ENCODE peak calls at places on chromosomes 13 and 19, in seven cellular contexts. C is HFF-Myc, P is endodermal cell, M is uterus, I is cardiac fibroblast, O is Caco-2, T is esophagus squamous epithelium. B is an unnamed sample.

GRCh38 chr19:46493236-46494114 is 2.2 kb downstream of the PNMA8B start:
- DNase-seq in C (no peak), I (no peak), M (peak; percentile 50), O (no peak), T (no peak), P (peak; percentile 82), B (no peak)

GRCh38 chr13:50677687-50678463 is 165.6 kb downstream of the DLEU7 start:
- DNase-seq in P (no peak), O (no peak), M (no peak), C (no peak), T (no peak), I (peak; percentile 20), B (no peak)

GRCh38 chr19:29667941-29668340 is 2.7 kb downstream of the PLEKHF1 start:
- DNase-seq in T (no peak), P (no peak), O (no peak), M (no peak), I (no peak), C (no peak), B (no peak)

GRCh38 chr13:31775686-31776085 is 36.4 kb downstream of the RXFP2 start:
- DNase-seq in M (peak; percentile 43), O (no peak), C (no peak), P (no peak), I (peak; percentile 87), T (no peak), B (no peak)

GRCh38 chr13:100630564-100630963 is 42.0 kb upstream of the GGACT start:
- DNase-seq in M (no peak), P (no peak), T (no peak), O (no peak), I (no peak), C (no peak), B (no peak)

GRCh38 chr13:28273919-28274318 is 135.6 kb downstream of the PAN3 start:
- DNase-seq in C (no peak), O (peak; percentile 5), P (peak; percentile 64), M (no peak), T (no peak), I (peak; percentile 3), B (no peak)

GRCh38 chr19:6379744-6380143 is 4.0 kb upstream of the PSPN start:
- DNase-seq in P (no peak), I (no peak), T (no peak), M (no peak), C (no peak), O (no peak), B (no peak)

GRCh38 chr19:18634612-18635290 is 2.1 kb upstream of the KLHL26 start:
- DNase-seq in I (peak; percentile 37), M (no peak), C (peak; percentile 71), O (no peak), P (no peak), T (no peak), B (no peak)

GRCh38 chr19:31232871-31233270 is 116.4 kb downstream of the TSHZ3 start:
- DNase-seq in C (peak; percentile 74), I (peak; percentile 89), T (no peak), M (no peak), O (no peak), P (no peak), B (no peak)

GRCh38 chr19:11225172-11225571 is 14.2 kb upstream of the ANGPTL8 start:
- DNase-seq in T (no peak), C (no peak), I (no peak), P (no peak), O (no peak), M (no peak), B (no peak)

GRCh38 chr13:60467098-60467497 is 70.1 kb downstream of the TDRD3 start:
- DNase-seq in T (no peak), M (no peak), C (no peak), I (no peak), P (no peak), O (no peak), B (no peak)

GRCh38 chr13:23928985-23929384 is 31.7 kb upstream of the C1QTNF9B start:
- DNase-seq in I (peak; percentile 46), M (no peak), O (no peak), P (no peak), C (peak; percentile 49), T (no peak), B (no peak)

GRCh38 chr13:35818577-35819165 is 312.5 kb downstream of the DCLK1 start:
- DNase-seq in P (no peak), M (no peak), T (no peak), I (peak; percentile 63), O (no peak), C (no peak), B (peak; percentile 3)

GRCh38 chr19:6478815-6479214 is 2.8 kb downstream of the DENND1C start:
- DNase-seq in P (no peak), M (no peak), T (no peak), C (no peak), I (no peak), O (no peak), B (no peak)

GRCh38 chr19:34224996-34225658 is 29.2 kb upstream of the GARRE1 start:
- DNase-seq in I (peak; percentile 22), C (no peak), M (no peak), P (peak; percentile 60), T (no peak), O (no peak), B (no peak)

GRCh38 chr19:29308977-29309520 is 96.1 kb upstream of the UQCRFS1 start:
- DNase-seq in P (peak; percentile 79), I (no peak), C (no peak), T (no peak), M (no peak), O (no peak), B (no peak)

GRCh38 chr13:73467103-73467502 is 408.3 kb downstream of the KLF5 start:
- DNase-seq in M (no peak), O (no peak), C (no peak), P (no peak), T (no peak), I (peak; percentile 66), B (no peak)

GRCh38 chr19:18044825-18045304 is 36.9 kb downstream of the ARRDC2 start:
- DNase-seq in C (no peak), T (peak; percentile 20), M (peak; percentile 38), P (peak; percentile 75), I (peak; percentile 71), O (peak; percentile 33), B (no peak)

DNA sequence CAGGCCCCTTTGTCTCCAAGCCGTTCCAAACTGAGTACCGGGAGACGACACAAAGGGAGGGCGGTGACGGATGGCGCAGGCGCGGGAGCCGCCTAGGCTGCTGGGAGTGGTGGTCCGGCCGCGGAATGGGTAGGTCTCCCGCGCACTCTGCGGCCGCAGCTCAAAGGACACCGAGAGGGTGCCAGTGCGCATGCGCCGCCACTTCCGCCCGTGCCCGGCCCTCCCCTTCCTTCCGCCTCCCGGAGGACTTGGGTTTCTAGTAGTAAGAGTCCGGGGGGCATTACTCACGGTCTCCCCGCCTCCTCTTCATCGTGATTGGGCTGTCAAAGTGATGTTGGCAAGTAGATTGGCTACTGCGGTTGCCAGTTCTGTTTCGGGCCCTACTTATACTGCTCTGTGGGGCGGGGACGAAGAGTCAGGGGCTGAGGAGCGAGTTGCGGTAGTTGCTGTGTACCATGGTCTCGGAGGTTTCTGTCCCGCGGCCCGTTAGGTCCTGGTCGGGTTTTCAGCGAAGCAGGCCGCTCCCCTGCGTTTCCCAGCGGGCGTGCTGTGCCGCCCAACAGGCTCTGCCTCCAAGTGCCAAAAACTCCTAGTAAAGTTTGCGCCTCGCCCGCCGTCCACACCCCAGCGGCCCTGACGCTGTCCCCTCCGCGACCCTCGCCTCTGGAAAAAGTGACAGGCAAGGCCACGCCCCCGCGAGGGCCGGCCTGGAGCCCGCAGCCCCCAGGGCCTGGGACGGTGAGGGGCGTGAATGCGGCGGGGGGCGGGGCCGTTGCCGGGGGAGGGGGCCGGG is 455 bp upstream of the ING1 start:
- DNase-seq in C (peak; percentile 97), M (peak; percentile 100), O (peak; percentile 99), T (peak; percentile 98), I (peak; percentile 100), P (peak; percentile 100), B (peak; percentile 98)
- TF ChIP-seq CTCF in C (no peak), M (peak; percentile 16), O (no peak), T (no peak), I (no peak), P (no peak), B (no peak)

GRCh38 chr13:45416521-45417125 is 1.6 kb downstream of the SLC25A30 start:
- DNase-seq in T (no peak), C (no peak), I (no peak), O (no peak), M (no peak), P (no peak), B (peak; percentile 88)

GRCh38 chr13:45413826-45414312 is 4.3 kb downstream of the SLC25A30 start:
- DNase-seq in C (no peak), M (no peak), T (no peak), I (no peak), P (no peak), O (no peak), B (no peak)

GRCh38 chr13:45417790-45418534 is at the start of gene SLC25A30:
- DNase-seq in T (peak; percentile 39), I (peak; percentile 92), O (peak; percentile 96), P (peak; percentile 98), C (peak; percentile 56), M (peak; percentile 92), B (peak; percentile 46)

GRCh38 chr13:45412274-45413049 is 5.7 kb downstream of the SLC25A30 start:
- DNase-seq in O (no peak), M (no peak), C (no peak), I (no peak), P (no peak), T (no peak), B (no peak)

GRCh38 chr13:45415112-45415511 is 3.1 kb downstream of the SLC25A30 start:
- DNase-seq in O (no peak), C (no peak), T (no peak), M (no peak), P (no peak), I (no peak), B (no peak)
- H3K4me3 ChIP-seq in O (no peak overlapping the region), C (no peak overlapping the region), T (peak overlapping the region; percentile 62), M (peak overlapping the region; percentile 21), P (no peak overlapping the region), I (peak overlapping the region; percentile 44), B (no peak overlapping the region)

DNA sequence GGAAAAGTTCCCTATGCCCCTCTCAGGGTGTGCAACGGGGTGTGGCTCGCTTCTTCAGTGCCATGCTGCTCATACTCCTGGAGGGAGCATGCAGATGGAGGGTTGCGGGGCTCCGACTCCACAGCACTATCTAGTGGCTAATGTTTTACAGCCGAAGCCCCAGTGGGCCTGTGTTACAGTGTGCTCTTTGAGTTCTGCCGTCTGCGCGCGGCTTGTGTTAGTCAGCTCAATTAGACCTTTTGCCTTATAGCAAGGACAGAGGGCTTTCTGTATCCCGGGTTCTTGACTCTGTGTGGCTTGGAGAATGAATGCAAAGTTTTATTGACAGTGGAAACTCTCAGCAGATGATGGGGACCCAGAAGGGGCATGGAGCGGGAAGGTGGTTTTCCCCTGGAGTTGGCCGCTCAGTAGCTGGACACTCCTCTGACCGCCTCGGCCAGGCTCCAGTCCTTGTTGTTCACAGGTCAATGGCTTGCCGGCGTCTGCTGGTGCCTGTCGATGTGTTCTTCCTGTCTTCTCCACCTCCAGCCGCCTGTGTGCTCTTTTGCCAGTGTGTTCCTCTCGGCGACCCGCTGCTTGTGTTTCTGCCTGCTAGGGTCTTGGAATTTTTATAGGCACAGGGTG is 383.4 kb downstream of the LMO7 start:
- DNase-seq in M (no peak), O (no peak), P (peak; percentile 91), T (no peak), I (no peak), C (no peak), B (no peak)
- TF ChIP-seq CTCF in M (no peak), O (no peak), P (peak; percentile 86), T (no peak), I (peak; percentile 37), C (peak; percentile 29), B (peak; percentile 63)

DNA sequence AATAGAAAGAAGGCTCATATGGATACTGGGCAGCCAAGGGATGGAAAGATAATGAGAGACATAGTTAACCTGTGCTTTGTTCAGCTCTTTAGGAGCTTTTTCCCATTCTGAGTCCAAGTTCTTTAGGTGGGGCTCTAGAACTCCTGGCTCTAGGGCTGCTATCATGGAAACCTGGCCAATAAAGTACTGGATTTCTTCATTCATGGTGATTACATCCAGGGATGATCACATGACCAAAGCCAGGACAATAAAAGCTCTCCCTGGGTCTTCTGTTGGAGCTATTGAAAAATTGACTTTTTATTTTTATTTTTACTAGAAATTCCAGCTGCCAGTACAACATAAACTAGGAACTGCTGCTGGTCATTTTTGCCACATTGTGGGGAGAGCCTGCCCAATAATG is 224.8 kb upstream of the STARD13 start:
- DNase-seq in M (no peak), O (no peak), T (no peak), I (no peak), P (no peak), C (no peak), B (no peak)
- H3K4me3 ChIP-seq in M (no peak overlapping the region), O (no peak overlapping the region), T (peak overlapping the region; percentile 2), I (no peak overlapping the region), P (no peak overlapping the region), C (no peak overlapping the region), B (no peak overlapping the region)